ENCODE peak calls at places on chromosomes 3 and 15, in four cellular contexts. B is HepG2, H is K562, R is GM12878. K is an unnamed sample.

GRCh38 chr3:15286022-15286421 is 46.4 kb downstream of the SH3BP5 start:
- DNase-seq in R (no peak), H (no peak), B (no peak), K (peak; percentile 60)

GRCh38 chr3:86958534-86958933 is 32.4 kb downstream of the VGLL3 start:
- DNase-seq in B (no peak), H (no peak), R (no peak), K (no peak)

GRCh38 chr3:170753421-170754344 is 116.3 kb downstream of the RPL22L1 start:
- DNase-seq in R (no peak), H (no peak), B (no peak), K (no peak)

GRCh38 chr15:75346796-75347221 is at the start of gene NEIL1:
- DNase-seq in H (no peak), B (no peak), R (no peak), K (no peak)

GRCh38 chr3:64437126-64437525 is 211.9 kb upstream of the PRICKLE2 start:
- DNase-seq in R (no peak), B (no peak), H (no peak), K (no peak)

GRCh38 chr15:31585231-31585630 is 258.6 kb downstream of the KLF13 start:
- DNase-seq in B (no peak), H (no peak), R (no peak), K (no peak)

GRCh38 chr3:128906031-128906803 is 26.8 kb downstream of the ACAD9 start:
- DNase-seq in R (no peak), H (no peak), B (no peak), K (no peak)

GRCh38 chr3:40143283-40144090 is 166.0 kb upstream of the EIF1B start:
- DNase-seq in H (no peak), B (no peak), R (no peak), K (no peak)

GRCh38 chr15:33152502-33153109 is 41.9 kb downstream of the FMN1 start:
- DNase-seq in R (no peak), H (no peak), B (no peak), K (no peak)

GRCh38 chr3:194808709-194809108 is 123.0 kb downstream of the FAM43A start:
- DNase-seq in H (no peak), B (no peak), R (no peak), K (no peak)

GRCh38 chr3:64856953-64857516 is 169.2 kb upstream of the ADAMTS9 start:
- DNase-seq in B (no peak), R (no peak), H (no peak), K (no peak)

GRCh38 chr15:93170320-93170719 is 81.3 kb upstream of the RGMA start:
- DNase-seq in H (no peak), R (no peak), B (no peak), K (no peak)

GRCh38 chr15:77597804-77598453 is 34.8 kb downstream of the LINGO1 start:
- DNase-seq in R (no peak), H (no peak), B (no peak), K (no peak)

GRCh38 chr15:77596821-77597803 is 35.6 kb downstream of the LINGO1 start:
- DNase-seq in R (no peak), H (no peak), B (no peak), K (no peak)

GRCh38 chr15:77602800-77603199 is 29.9 kb downstream of the LINGO1 start:
- DNase-seq in H (no peak), R (no peak), B (no peak), K (no peak)

GRCh38 chr15:77599357-77599756 is 33.4 kb downstream of the LINGO1 start:
- DNase-seq in R (no peak), B (no peak), H (no peak), K (no peak)

DNA sequence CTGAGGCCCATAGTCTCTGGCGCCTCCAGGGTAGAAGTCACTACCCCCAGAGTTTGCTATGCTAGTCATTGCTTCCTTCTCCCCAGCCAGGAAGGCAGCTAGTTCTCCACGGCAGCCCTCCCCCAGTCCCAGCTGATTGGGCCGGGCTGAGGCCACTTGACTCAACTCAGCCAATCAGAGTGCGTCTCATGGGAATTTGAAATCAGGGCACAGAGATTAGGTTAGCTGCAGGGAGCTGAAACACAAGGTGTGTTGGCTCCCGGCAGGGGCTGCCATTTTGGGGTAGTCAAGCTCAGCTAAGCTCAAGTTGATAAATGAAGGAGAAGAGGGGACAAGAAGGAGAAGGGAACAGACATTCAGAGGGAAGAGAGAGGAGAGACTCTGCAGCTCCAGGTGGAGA is 32.8 kb downstream of the LINGO1 start:
- DNase-seq in R (no peak), H (peak; percentile 87), B (peak; percentile 20), K (peak; percentile 53)
- TF ChIP-seq ATF2 in R (no peak), H (no peak), B (no peak), K (no peak)

DNA sequence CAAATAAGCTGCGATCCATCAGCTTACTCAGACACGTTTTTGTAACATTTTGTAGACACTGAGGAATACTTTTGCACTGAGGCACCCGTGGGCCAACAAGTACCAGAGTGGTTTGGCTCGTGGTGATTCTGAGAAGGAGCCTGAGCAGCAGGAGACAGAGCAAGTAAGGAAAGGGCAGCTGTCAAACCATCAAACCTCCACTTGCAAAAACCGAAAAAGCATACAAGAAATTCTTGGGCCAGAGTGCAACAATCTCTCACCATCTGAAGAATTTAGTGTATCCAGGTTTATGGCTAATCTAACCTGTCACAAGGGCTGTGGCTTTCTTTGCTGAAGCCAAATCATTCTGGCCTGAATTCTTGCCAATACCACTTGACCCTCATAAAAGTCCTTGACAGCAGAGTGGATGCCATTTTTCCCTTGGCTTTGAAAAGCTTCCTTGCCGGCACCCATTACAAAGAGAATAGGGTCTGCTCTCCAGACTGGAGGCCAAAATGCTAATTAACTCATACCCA is 56.7 kb downstream of the MYO1E start:
- DNase-seq in H (no peak), B (no peak), R (no peak), K (no peak)
- TF ChIP-seq USF2 in H (no peak), B (no peak), R (no peak), K (no peak)

DNA sequence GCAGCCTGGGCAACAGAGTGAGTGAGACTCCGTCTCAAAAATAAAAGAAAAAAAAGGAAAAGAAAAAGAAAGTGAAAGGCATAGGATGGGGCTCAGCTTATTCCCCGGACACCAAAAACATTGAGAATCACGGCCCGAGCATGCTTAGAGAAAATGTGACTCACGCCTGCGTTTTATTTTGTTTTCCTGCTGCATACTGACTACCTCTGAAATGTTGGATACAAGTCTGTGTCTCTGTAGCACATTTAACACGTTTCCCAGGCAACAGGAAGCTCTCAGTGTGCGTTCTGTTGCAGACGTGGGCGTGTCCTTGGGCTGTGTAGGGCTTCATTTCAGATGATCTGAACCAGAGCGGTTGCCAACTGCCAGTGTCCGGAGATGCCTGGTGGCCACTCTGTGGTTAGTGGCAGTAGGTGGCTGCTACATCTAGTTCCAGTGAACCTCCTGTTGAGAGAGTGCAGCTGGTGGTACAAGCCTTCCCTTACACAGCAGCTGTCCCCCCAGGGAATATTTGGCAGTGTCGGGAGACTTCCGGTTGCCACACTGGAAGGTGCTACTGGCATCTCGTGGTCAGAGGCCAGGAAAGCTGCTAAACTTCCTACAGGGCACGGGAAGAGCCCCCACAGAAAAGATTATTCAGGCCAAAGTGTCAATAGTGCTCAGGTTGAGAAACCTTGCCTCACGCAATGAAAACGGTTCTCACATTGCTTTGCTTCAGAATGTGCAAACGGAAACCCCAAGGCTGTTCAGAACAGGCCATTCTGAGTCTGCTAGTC is 3.0 kb downstream of the SLC51A start:
- DNase-seq in B (no peak), H (no peak), R (peak; percentile 64), K (no peak)
- TF ChIP-seq NR2C2 in B (no peak), H (no peak), R (no peak), K (no peak)

GRCh38 chr15:62474771-62475124 is 309.7 kb upstream of the C2CD4B start:
- DNase-seq in H (no peak), R (no peak), B (no peak), K (no peak)

GRCh38 chr15:62474021-62474770 is 309.1 kb upstream of the C2CD4B start:
- DNase-seq in B (no peak), H (no peak), R (no peak), K (no peak)

GRCh38 chr15:62472616-62473299 is 307.7 kb upstream of the C2CD4B start:
- DNase-seq in H (no peak), B (peak; percentile 54), R (no peak), K (no peak)

GRCh38 chr15:62469478-62469873 is 304.4 kb upstream of the C2CD4B start:
- DNase-seq in R (no peak), H (no peak), B (no peak), K (no peak)

DNA sequence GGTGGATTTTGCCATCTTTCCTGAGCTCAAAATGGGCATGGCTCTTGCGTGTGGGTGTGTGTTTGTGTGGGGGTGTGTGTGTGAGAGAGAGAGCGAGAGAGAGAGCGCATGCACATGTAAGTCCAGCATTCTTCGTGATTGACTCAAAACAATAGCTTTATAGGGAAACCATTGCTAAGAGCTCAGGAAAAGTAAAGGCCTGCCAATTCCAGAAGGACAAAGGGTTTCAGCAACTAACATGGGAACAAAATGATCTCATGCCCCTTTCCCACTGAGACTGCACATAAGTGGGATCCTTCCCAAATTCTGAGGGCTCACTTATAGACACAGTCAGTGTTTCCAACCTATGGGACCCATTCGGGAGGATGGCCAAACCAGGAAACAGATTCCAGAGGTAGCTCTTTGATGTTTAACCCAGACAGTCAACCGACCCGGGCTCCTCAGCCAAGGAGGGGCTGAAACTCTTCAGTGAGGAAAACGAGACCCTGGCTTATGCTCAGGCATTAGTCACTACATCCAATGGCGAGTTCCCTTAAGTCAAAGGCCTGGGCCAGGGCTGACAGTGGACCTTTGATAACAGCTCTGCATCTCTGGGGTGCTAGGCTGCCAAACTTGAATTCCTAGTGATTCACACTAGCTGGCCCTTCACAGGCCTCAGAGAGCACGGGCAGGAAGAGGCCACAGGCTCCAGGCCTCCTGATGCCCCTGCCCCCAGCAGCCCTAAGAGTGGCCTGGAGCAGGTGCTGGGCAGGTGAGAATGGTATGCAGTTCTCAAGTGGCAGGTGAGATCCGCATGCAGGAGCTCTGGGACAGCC is 305.0 kb upstream of the C2CD4B start:
- DNase-seq in R (no peak), H (no peak), B (peak; percentile 12), K (peak; percentile 41)
- TF ChIP-seq ATF2 in R (no peak), H (no peak), B (no peak), K (no peak)

DNA sequence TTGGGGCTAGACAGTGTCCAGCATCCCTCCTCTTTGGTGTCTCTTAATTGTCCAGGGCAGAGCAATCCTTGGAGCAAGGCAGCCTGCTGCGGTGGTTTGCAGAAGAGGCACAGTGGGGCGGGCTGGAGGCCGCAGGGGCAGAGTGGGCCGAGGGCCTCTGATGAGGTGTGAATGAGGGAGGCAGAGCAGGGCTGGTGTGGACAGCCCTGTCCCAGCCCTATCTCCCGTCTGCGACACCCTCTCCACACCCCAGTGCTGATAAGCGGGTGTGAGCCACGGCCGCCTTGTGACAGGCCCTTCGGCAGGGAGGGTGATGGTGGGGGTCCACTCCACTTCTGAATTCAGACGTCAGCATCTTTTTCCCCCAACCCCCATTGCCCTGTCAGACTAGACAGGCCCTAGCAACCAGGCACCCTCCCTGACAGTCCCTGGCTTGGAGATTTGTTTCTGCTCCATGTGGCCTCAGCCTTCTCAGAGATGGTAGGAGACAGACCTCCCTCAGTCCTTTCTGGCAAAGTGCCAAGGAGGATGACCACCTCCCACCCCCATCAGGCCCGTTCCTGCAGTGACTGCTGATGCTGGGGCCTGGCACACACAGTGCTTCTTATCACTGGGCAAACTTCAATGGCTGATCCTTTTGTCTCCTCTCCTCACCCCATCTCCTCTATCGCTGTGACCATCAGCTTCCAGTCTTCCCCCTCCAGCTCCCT is 37.3 kb downstream of the EXOG start:
- DNase-seq in R (no peak), B (no peak), H (peak; percentile 41), K (no peak)
- TF ChIP-seq USF2 in R (no peak), B (no peak), H (no peak), K (no peak)

GRCh38 chr3:20573175-20573574 is 387.2 kb upstream of the SGO1 start:
- DNase-seq in R (no peak), B (no peak), H (no peak), K (no peak)
- TF ChIP-seq NR2C2 in R (no peak), B (no peak), H (no peak), K (no peak)

GRCh38 chr3:72664576-72664975 is 183.7 kb downstream of the SHQ1 start:
- DNase-seq in B (no peak), R (no peak), H (no peak), K (no peak)
- TF ChIP-seq ATF2 in B (no peak), R (no peak), H (no peak), K (no peak)

K was measured in WTC11.